ENCODE peak calls at places on chromosomes 16 and 17, in seven cellular contexts. One of them, this sample, is unnamed.

GRCh38 chr16:50797456-50797855 is 55.6 kb downstream of the CYLD start:
- DNase-seq in A549: no peak
- DNase-seq in DND-41: no peak
- DNase-seq in fibroblast of the aortic adventitia: no peak
- DNase-seq in Peyer's patch: no peak
- DNase-seq in astrocyte of the cerebellum: no peak
- DNase-seq in ascending aorta: no peak
- DNase-seq in this sample: no peak

GRCh38 chr16:9971907-9972306 is 210.3 kb downstream of the GRIN2A start:
- DNase-seq in A549: no peak
- DNase-seq in DND-41: no peak
- DNase-seq in fibroblast of the aortic adventitia: no peak
- DNase-seq in Peyer's patch: no peak
- DNase-seq in astrocyte of the cerebellum: no peak
- DNase-seq in ascending aorta: no peak
- DNase-seq in this sample: no peak

GRCh38 chr17:50661795-50662391 is 27.2 kb downstream of the ABCC3 start:
- DNase-seq in A549: peak; percentile 100
- DNase-seq in DND-41: peak; percentile 48
- DNase-seq in fibroblast of the aortic adventitia: peak; percentile 90
- DNase-seq in Peyer's patch: no peak
- DNase-seq in astrocyte of the cerebellum: peak; percentile 20
- DNase-seq in ascending aorta: peak; percentile 88
- DNase-seq in this sample: peak; percentile 52

GRCh38 chr17:37365589-37365988 is 10.2 kb upstream of the C17orf78 start:
- DNase-seq in A549: no peak
- DNase-seq in DND-41: no peak
- DNase-seq in fibroblast of the aortic adventitia: no peak
- DNase-seq in Peyer's patch: no peak
- DNase-seq in astrocyte of the cerebellum: no peak
- DNase-seq in ascending aorta: no peak
- DNase-seq in this sample: no peak

GRCh38 chr17:45288825-45289224 is 26.9 kb upstream of the SPATA32 start:
- DNase-seq in A549: no peak
- DNase-seq in DND-41: no peak
- DNase-seq in fibroblast of the aortic adventitia: no peak
- DNase-seq in Peyer's patch: no peak
- DNase-seq in astrocyte of the cerebellum: peak; percentile 49
- DNase-seq in ascending aorta: no peak
- DNase-seq in this sample: no peak

GRCh38 chr16:15607700-15608396 is 35.1 kb downstream of the MARF1 start:
- DNase-seq in A549: no peak
- DNase-seq in DND-41: no peak
- DNase-seq in fibroblast of the aortic adventitia: peak; percentile 45
- DNase-seq in Peyer's patch: no peak
- DNase-seq in astrocyte of the cerebellum: peak; percentile 46
- DNase-seq in ascending aorta: peak; percentile 81
- DNase-seq in this sample: no peak

GRCh38 chr17:36495076-36495578 is 8.6 kb downstream of the ZNHIT3 start:
- DNase-seq in A549: no peak
- DNase-seq in DND-41: no peak
- DNase-seq in fibroblast of the aortic adventitia: no peak
- DNase-seq in Peyer's patch: no peak
- DNase-seq in astrocyte of the cerebellum: no peak
- DNase-seq in ascending aorta: peak; percentile 40
- DNase-seq in this sample: no peak

GRCh38 chr17:2400474-2400866 is 390 bp downstream of the MNT start:
- DNase-seq in A549: no peak
- DNase-seq in DND-41: peak; percentile 65
- DNase-seq in fibroblast of the aortic adventitia: no peak
- DNase-seq in Peyer's patch: peak; percentile 60
- DNase-seq in astrocyte of the cerebellum: no peak
- DNase-seq in ascending aorta: no peak
- DNase-seq in this sample: no peak

GRCh38 chr17:29165800-29166506 is 14.2 kb downstream of the MYO18A start:
- DNase-seq in A549: no peak
- DNase-seq in DND-41: no peak
- DNase-seq in fibroblast of the aortic adventitia: no peak
- DNase-seq in Peyer's patch: no peak
- DNase-seq in astrocyte of the cerebellum: no peak
- DNase-seq in ascending aorta: no peak
- DNase-seq in this sample: no peak

GRCh38 chr16:57757326-57757786 is 21.8 kb downstream of the KATNB1 start:
- DNase-seq in A549: peak; percentile 89
- DNase-seq in DND-41: peak; percentile 85
- DNase-seq in fibroblast of the aortic adventitia: peak; percentile 74
- DNase-seq in Peyer's patch: peak; percentile 73
- DNase-seq in astrocyte of the cerebellum: no peak
- DNase-seq in ascending aorta: peak; percentile 93
- DNase-seq in this sample: peak; percentile 17

GRCh38 chr16:24962747-24963146 is 52.4 kb downstream of the ARHGAP17 start:
- DNase-seq in A549: no peak
- DNase-seq in DND-41: no peak
- DNase-seq in fibroblast of the aortic adventitia: no peak
- DNase-seq in Peyer's patch: no peak
- DNase-seq in astrocyte of the cerebellum: no peak
- DNase-seq in ascending aorta: no peak
- DNase-seq in this sample: no peak

GRCh38 chr16:77674888-77675287 is 47.4 kb upstream of the NUDT7 start:
- DNase-seq in A549: no peak
- DNase-seq in DND-41: no peak
- DNase-seq in fibroblast of the aortic adventitia: peak; percentile 61
- DNase-seq in Peyer's patch: no peak
- DNase-seq in astrocyte of the cerebellum: peak; percentile 28
- DNase-seq in ascending aorta: no peak
- DNase-seq in this sample: peak; percentile 37

GRCh38 chr17:62178579-62178978 is 113.5 kb upstream of the MED13 start:
- DNase-seq in A549: no peak
- DNase-seq in DND-41: no peak
- DNase-seq in fibroblast of the aortic adventitia: no peak
- DNase-seq in Peyer's patch: no peak
- DNase-seq in astrocyte of the cerebellum: no peak
- DNase-seq in ascending aorta: no peak
- DNase-seq in this sample: no peak

DNA sequence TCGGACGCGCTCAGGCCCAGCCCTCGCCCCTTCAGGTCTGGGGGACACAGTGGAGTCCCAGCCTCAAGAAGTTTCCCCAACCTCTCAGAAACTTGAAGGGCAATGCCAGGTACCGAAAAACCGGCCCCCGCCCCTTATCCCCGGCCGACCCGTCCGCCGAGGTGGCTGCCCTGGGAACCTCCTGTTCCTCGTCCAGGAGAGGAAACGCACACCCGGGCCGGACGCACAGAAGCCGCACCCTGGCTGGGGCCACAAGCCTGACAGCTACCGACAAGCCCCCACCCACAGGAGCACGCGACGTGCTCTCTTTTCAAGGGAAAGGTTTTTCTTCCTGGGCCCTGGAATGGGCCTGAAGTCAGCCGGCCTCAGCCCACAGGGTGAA is 37.2 kb downstream of the CBFA2T3 start:
- DNase-seq in A549: no peak
- DNase-seq in DND-41: no peak
- DNase-seq in fibroblast of the aortic adventitia: no peak
- DNase-seq in Peyer's patch: no peak
- DNase-seq in astrocyte of the cerebellum: no peak
- DNase-seq in ascending aorta: no peak
- DNase-seq in this sample: no peak
- H3K4me3 ChIP-seq in A549: no peak overlapping the region
- H3K4me3 ChIP-seq in DND-41: no peak overlapping the region
- H3K4me3 ChIP-seq in fibroblast of the aortic adventitia: no peak overlapping the region
- H3K4me3 ChIP-seq in Peyer's patch: peak overlapping the region; percentile 62
- H3K4me3 ChIP-seq in astrocyte of the cerebellum: no peak overlapping the region
- H3K4me3 ChIP-seq in ascending aorta: peak overlapping the region; percentile 66
- H3K4me3 ChIP-seq in this sample: no peak overlapping the region

GRCh38 chr16:73050115-73051099 is 2.5 kb upstream of the ZFHX3 start:
- DNase-seq in A549: no peak
- DNase-seq in DND-41: no peak
- DNase-seq in fibroblast of the aortic adventitia: peak; percentile 32
- DNase-seq in Peyer's patch: no peak
- DNase-seq in astrocyte of the cerebellum: no peak
- DNase-seq in ascending aorta: no peak
- DNase-seq in this sample: no peak
- H3K4me3 ChIP-seq in A549: no peak overlapping the region
- H3K4me3 ChIP-seq in DND-41: no peak overlapping the region
- H3K4me3 ChIP-seq in fibroblast of the aortic adventitia: no peak overlapping the region
- H3K4me3 ChIP-seq in Peyer's patch: no peak overlapping the region
- H3K4me3 ChIP-seq in astrocyte of the cerebellum: no peak overlapping the region
- H3K4me3 ChIP-seq in ascending aorta: peak overlapping the region; percentile 88
- H3K4me3 ChIP-seq in this sample: no peak overlapping the region

DNA sequence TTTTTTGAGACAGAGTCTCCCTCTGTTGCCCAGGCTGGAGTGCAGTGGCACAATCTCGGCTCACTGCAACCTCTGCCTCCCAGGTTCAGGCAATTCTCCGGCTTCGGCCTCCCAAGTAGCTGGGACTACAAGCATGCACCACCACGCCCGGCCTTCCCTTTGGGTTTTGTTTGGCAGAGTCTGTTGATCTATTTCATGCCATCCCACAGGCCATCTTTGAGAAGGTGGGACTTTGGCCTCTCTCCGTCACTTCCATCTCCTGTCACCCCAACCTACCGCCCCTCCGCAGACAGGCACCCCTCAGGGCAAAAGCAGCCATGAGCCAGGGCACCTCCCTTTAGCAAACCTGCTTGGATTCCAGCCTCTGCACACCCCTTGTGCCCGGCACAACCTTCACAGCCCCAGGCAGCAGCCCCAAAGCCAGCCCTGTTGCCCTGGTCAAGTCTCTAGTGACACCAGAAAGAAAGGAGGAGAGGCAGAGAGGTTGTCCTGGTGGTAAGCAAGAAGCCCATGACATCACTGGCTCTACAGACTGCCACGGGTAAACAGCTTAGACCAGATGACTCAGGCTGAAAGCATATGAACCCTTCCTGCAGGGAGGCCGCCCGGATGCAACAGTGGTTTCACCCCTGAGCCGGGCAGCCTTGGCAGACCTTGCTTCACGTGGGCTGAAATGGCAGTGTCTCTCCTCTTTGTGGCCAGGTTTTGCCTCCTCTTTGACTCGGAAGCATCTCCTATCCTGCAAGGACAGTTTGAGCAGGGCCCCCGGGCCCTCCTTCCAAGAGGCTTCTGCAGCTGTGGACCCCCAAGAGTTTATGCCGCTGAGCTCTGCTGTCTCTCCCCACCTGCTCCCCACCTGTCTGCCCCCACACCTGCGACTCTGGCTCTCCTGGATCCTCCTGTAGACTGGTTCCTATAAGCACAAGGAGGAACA is 8.1 kb upstream of the TIMP2 start:
- DNase-seq in A549: peak; percentile 99
- DNase-seq in DND-41: no peak
- DNase-seq in fibroblast of the aortic adventitia: peak; percentile 95
- DNase-seq in Peyer's patch: peak; percentile 52
- DNase-seq in astrocyte of the cerebellum: peak; percentile 74
- DNase-seq in ascending aorta: peak; percentile 93
- DNase-seq in this sample: peak; percentile 95
- H3K4me3 ChIP-seq in A549: peak overlapping the region; percentile 26
- H3K4me3 ChIP-seq in DND-41: no peak overlapping the region
- H3K4me3 ChIP-seq in fibroblast of the aortic adventitia: peak overlapping the region; percentile 50
- H3K4me3 ChIP-seq in Peyer's patch: no peak overlapping the region
- H3K4me3 ChIP-seq in astrocyte of the cerebellum: peak overlapping the region; percentile 5
- H3K4me3 ChIP-seq in ascending aorta: peak overlapping the region; percentile 17
- H3K4me3 ChIP-seq in this sample: peak overlapping the region; percentile 45

DNA sequence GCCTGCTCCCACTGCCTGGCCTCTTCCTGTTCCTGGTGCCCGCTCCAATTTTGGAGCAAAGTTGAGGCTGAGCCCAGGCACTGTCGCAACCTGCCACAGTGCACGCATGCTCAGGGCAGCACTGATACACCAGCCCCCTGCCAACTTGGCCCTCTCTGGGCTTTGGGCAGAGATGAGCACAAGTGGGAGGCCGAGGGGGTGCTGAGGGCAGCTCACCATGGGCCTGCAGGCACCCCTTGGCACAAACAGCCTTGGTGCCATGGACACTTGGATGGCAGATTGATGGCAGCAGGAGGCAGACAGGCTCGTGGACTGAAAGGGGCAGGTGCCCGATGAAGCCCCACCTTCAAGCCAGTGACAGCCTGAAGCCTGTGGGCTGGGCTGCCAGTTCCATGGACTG is 42.9 kb downstream of the PIGL start:
- DNase-seq in A549: no peak
- DNase-seq in DND-41: no peak
- DNase-seq in fibroblast of the aortic adventitia: no peak
- DNase-seq in Peyer's patch: no peak
- DNase-seq in astrocyte of the cerebellum: no peak
- DNase-seq in ascending aorta: peak; percentile 58
- DNase-seq in this sample: no peak
- H3K4me3 ChIP-seq in A549: no peak overlapping the region
- H3K4me3 ChIP-seq in DND-41: no peak overlapping the region
- H3K4me3 ChIP-seq in fibroblast of the aortic adventitia: no peak overlapping the region
- H3K4me3 ChIP-seq in Peyer's patch: no peak overlapping the region
- H3K4me3 ChIP-seq in astrocyte of the cerebellum: no peak overlapping the region
- H3K4me3 ChIP-seq in ascending aorta: no peak overlapping the region
- H3K4me3 ChIP-seq in this sample: no peak overlapping the region

This sample was measured in AG04449.